ENCODE peak calls at places on chromosomes 12 and 14, in eight cellular contexts. A is iPS DF 6.9; T is fibroblast of pulmonary artery; Z is SK-N-MC; K is heart left ventricle; I is COR-L47; Y is stimulated activated CD4-positive, alpha-beta T cell treated with anti-CD3 and anti-CD28 coated beads, Interleukin-1b, Interleukin-23, amount 100 ng/mL, for 4 hours; E is 8988T. P is an unnamed sample.

GRCh38 chr12:107912421-107913004 is 138.0 kb downstream of the ASCL4 start:
- DNase-seq in Z (no peak), E (peak), Y (peak), I (no peak), K (peak), T (peak), A (peak), P (no peak)

GRCh38 chr12:106147956-106148355 is 9.2 kb upstream of the NUAK1 start:
- DNase-seq in Z (no peak), T (no peak), K (peak), E (no peak), I (no peak), A (no peak), Y (no peak), P (no peak)

GRCh38 chr12:77925536-77926108 is 94.9 kb downstream of the NAV3 start:
- DNase-seq in A (peak), Z (peak), K (peak), I (peak), E (no peak), Y (no peak), T (peak), P (peak)

GRCh38 chr12:103647267-103647666 is 60.2 kb downstream of the STAB2 start:
- DNase-seq in Y (no peak), E (no peak), K (no peak), I (no peak), T (peak), A (no peak), Z (no peak), P (peak)

GRCh38 chr14:100532916-100533630 is 54.1 kb downstream of the BEGAIN start:
- DNase-seq in Z (no peak), E (peak), A (no peak), T (no peak), Y (no peak), I (no peak), K (peak), P (no peak)

GRCh38 chr14:24309538-24310386 is at the start of gene LTB4R2:
- DNase-seq in K (no peak), A (no peak), E (no peak), T (no peak), I (no peak), Y (no peak), Z (no peak), P (no peak)

GRCh38 chr12:27148791-27149190 is 66.4 kb upstream of the C12orf71 start:
- DNase-seq in I (no peak), Z (no peak), Y (no peak), A (no peak), E (no peak), T (no peak), K (no peak), P (no peak)

GRCh38 chr14:89720076-89720687 is 234.3 kb downstream of the EFCAB11 start:
- DNase-seq in K (no peak), E (no peak), Y (no peak), A (no peak), I (no peak), Z (no peak), T (no peak), P (no peak)

GRCh38 chr14:52706286-52706685 is 714 bp upstream of the PSMC6 start:
- DNase-seq in K (no peak), I (no peak), Y (no peak), A (no peak), T (no peak), E (no peak), Z (no peak), P (no peak)

GRCh38 chr12:80107221-80107620 is 7.9 kb downstream of the OTOGL start:
- DNase-seq in A (no peak), K (no peak), Z (no peak), T (no peak), I (no peak), Y (no peak), E (no peak), P (no peak)

GRCh38 chr12:124938066-124938465 is 23.6 kb upstream of the UBC start:
- DNase-seq in K (no peak), I (no peak), Y (no peak), T (no peak), A (no peak), E (no peak), Z (no peak), P (no peak)